ENCODE peak calls at places on chromosomes 3 and 15, in six cellular contexts. One of them, this sample, is unnamed.

GRCh38 chr3:48470286-48470685 is 23.7 kb downstream of the ATRIP start:
- DNase-seq in aorta: no peak
- DNase-seq in neural progenitor cell: no peak
- DNase-seq in coronary artery: no peak
- DNase-seq in uterus: no peak
- DNase-seq in iPS DF 6.9: no peak
- DNase-seq in this sample: no peak

GRCh38 chr3:193301441-193301840 is 60.4 kb downstream of the PLAAT1 start:
- DNase-seq in aorta: no peak
- DNase-seq in uterus: no peak
- DNase-seq in coronary artery: no peak
- DNase-seq in neural progenitor cell: no peak
- DNase-seq in iPS DF 6.9: no peak
- DNase-seq in this sample: no peak

GRCh38 chr3:165868088-165868487 is 30.9 kb upstream of the BCHE start:
- DNase-seq in aorta: no peak
- DNase-seq in iPS DF 6.9: no peak
- DNase-seq in uterus: no peak
- DNase-seq in neural progenitor cell: no peak
- DNase-seq in coronary artery: no peak
- DNase-seq in this sample: no peak

GRCh38 chr15:58931985-58932384 is 1.5 kb downstream of the SLTM start:
- DNase-seq in coronary artery: no peak
- DNase-seq in aorta: no peak
- DNase-seq in neural progenitor cell: no peak
- DNase-seq in uterus: no peak
- DNase-seq in iPS DF 6.9: no peak
- DNase-seq in this sample: no peak

GRCh38 chr3:66499881-66500574 is 794 bp downstream of the LRIG1 start:
- DNase-seq in coronary artery: peak
- DNase-seq in neural progenitor cell: peak
- DNase-seq in iPS DF 6.9: no peak
- DNase-seq in aorta: peak
- DNase-seq in uterus: peak
- DNase-seq in this sample: peak

GRCh38 chr3:80244390-80244789 is 476.6 kb upstream of the ROBO1 start:
- DNase-seq in aorta: no peak
- DNase-seq in uterus: no peak
- DNase-seq in iPS DF 6.9: no peak
- DNase-seq in neural progenitor cell: no peak
- DNase-seq in coronary artery: no peak
- DNase-seq in this sample: no peak

GRCh38 chr3:17730318-17730967 is 12.0 kb downstream of the TBC1D5 start:
- DNase-seq in neural progenitor cell: no peak
- DNase-seq in uterus: no peak
- DNase-seq in aorta: no peak
- DNase-seq in iPS DF 6.9: no peak
- DNase-seq in coronary artery: no peak
- DNase-seq in this sample: no peak

GRCh38 chr3:124831631-124832184 is 55.5 kb downstream of the ITGB5 start:
- DNase-seq in coronary artery: no peak
- DNase-seq in uterus: no peak
- DNase-seq in iPS DF 6.9: no peak
- DNase-seq in neural progenitor cell: no peak
- DNase-seq in aorta: no peak
- DNase-seq in this sample: no peak

GRCh38 chr3:196778755-196779154 is 39.1 kb downstream of the PAK2 start:
- DNase-seq in coronary artery: no peak
- DNase-seq in iPS DF 6.9: no peak
- DNase-seq in uterus: no peak
- DNase-seq in neural progenitor cell: no peak
- DNase-seq in aorta: no peak
- DNase-seq in this sample: no peak

GRCh38 chr3:195834675-195835583 is 23.2 kb upstream of the MUC4 start:
- DNase-seq in coronary artery: no peak
- DNase-seq in uterus: no peak
- DNase-seq in neural progenitor cell: peak
- DNase-seq in aorta: no peak
- DNase-seq in iPS DF 6.9: no peak
- DNase-seq in this sample: no peak

GRCh38 chr3:105130911-105131310 is 235.8 kb upstream of the ALCAM start:
- DNase-seq in uterus: no peak
- DNase-seq in aorta: no peak
- DNase-seq in neural progenitor cell: no peak
- DNase-seq in coronary artery: no peak
- DNase-seq in iPS DF 6.9: no peak
- DNase-seq in this sample: no peak

GRCh38 chr3:170469151-170470062 is 50.7 kb downstream of the CLDN11 start:
- DNase-seq in coronary artery: no peak
- DNase-seq in uterus: peak
- DNase-seq in aorta: no peak
- DNase-seq in neural progenitor cell: no peak
- DNase-seq in iPS DF 6.9: no peak
- DNase-seq in this sample: no peak

GRCh38 chr3:46853441-46854410 is 9.5 kb downstream of the MYL3 start:
- DNase-seq in iPS DF 6.9: no peak
- DNase-seq in aorta: peak
- DNase-seq in uterus: peak
- DNase-seq in coronary artery: peak
- DNase-seq in neural progenitor cell: no peak
- DNase-seq in this sample: no peak

GRCh38 chr3:126835472-126836219 is 131.6 kb downstream of the CHCHD6 start:
- DNase-seq in iPS DF 6.9: no peak
- DNase-seq in neural progenitor cell: no peak
- DNase-seq in uterus: no peak
- DNase-seq in aorta: no peak
- DNase-seq in coronary artery: no peak
- DNase-seq in this sample: no peak

GRCh38 chr3:138646008-138646407 is 37.4 kb downstream of the FAIM start:
- DNase-seq in aorta: no peak
- DNase-seq in coronary artery: no peak
- DNase-seq in iPS DF 6.9: no peak
- DNase-seq in neural progenitor cell: no peak
- DNase-seq in uterus: no peak
- DNase-seq in this sample: no peak

GRCh38 chr3:186053954-186054353 is 54.9 kb downstream of the ETV5 start:
- DNase-seq in coronary artery: no peak
- DNase-seq in uterus: no peak
- DNase-seq in neural progenitor cell: peak
- DNase-seq in iPS DF 6.9: no peak
- DNase-seq in aorta: no peak
- DNase-seq in this sample: no peak

GRCh38 chr3:44762170-44762677 is 630 bp downstream of the KIF15 start:
- DNase-seq in aorta: no peak
- DNase-seq in neural progenitor cell: no peak
- DNase-seq in uterus: no peak
- DNase-seq in iPS DF 6.9: no peak
- DNase-seq in coronary artery: no peak
- DNase-seq in this sample: no peak
- H3K27ac ChIP-seq in aorta: no peak
- H3K27ac ChIP-seq in neural progenitor cell: peak
- H3K27ac ChIP-seq in uterus: no peak
- H3K27ac ChIP-seq in iPS DF 6.9: no peak
- H3K27ac ChIP-seq in coronary artery: no peak
- H3K27ac ChIP-seq in this sample: no peak

DNA sequence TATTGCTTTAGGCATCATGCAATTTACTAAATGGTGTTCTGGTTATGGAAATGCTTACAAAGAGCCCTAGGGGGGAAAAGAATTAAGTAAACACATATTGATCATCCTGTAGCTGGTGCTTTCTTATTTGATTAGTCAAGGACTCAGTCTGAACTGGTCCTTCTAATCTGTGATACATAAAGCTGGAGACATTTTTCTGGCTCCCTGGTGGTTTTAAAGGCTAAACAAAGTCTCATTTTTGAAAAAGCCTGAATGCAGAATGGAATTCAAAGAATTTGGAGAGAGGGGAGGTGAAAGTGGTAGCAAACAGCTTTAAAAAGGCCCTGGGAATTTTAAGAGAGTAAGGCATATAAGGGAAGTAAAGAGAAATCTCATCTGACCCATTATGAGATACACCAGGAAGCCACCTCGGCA is 149.7 kb downstream of the RBMS3 start:
- DNase-seq in aorta: no peak
- DNase-seq in uterus: no peak
- DNase-seq in coronary artery: no peak
- DNase-seq in neural progenitor cell: peak
- DNase-seq in iPS DF 6.9: no peak
- DNase-seq in this sample: no peak
- H3K27ac ChIP-seq in aorta: peak
- H3K27ac ChIP-seq in uterus: peak
- H3K27ac ChIP-seq in coronary artery: peak
- H3K27ac ChIP-seq in neural progenitor cell: no peak
- H3K27ac ChIP-seq in iPS DF 6.9: no peak
- H3K27ac ChIP-seq in this sample: no peak

GRCh38 chr15:100763764-100764750 is 115.6 kb upstream of the ALDH1A3 start:
- DNase-seq in coronary artery: peak
- DNase-seq in neural progenitor cell: no peak
- DNase-seq in iPS DF 6.9: no peak
- DNase-seq in uterus: peak
- DNase-seq in aorta: peak
- DNase-seq in this sample: no peak
- H3K27ac ChIP-seq in coronary artery: no peak
- H3K27ac ChIP-seq in neural progenitor cell: no peak
- H3K27ac ChIP-seq in iPS DF 6.9: no peak
- H3K27ac ChIP-seq in uterus: peak
- H3K27ac ChIP-seq in aorta: no peak
- H3K27ac ChIP-seq in this sample: no peak

GRCh38 chr3:132225664-132226063 is 91.5 kb upstream of the ACP3 start:
- DNase-seq in iPS DF 6.9: no peak
- DNase-seq in uterus: no peak
- DNase-seq in coronary artery: no peak
- DNase-seq in aorta: no peak
- DNase-seq in neural progenitor cell: no peak
- DNase-seq in this sample: no peak
- H3K27ac ChIP-seq in iPS DF 6.9: no peak
- H3K27ac ChIP-seq in uterus: no peak
- H3K27ac ChIP-seq in coronary artery: no peak
- H3K27ac ChIP-seq in aorta: no peak
- H3K27ac ChIP-seq in neural progenitor cell: no peak
- H3K27ac ChIP-seq in this sample: no peak